ENCODE peak calls at places on chromosome 10, in eight cellular contexts. H, K, Z, Q, X, M, V and W are unnamed samples.
A peak's percentile ranks its signal among the peaks of the same experiment; 100 is the strongest.

GRCh38 chr10:93376372-93377296 is 105.5 kb downstream of the MYOF start:
- DNase-seq in Q (peak; percentile 89), V (peak; percentile 94), X (no peak), M (peak; percentile 84), H (peak; percentile 74), K (peak; percentile 95), Z (peak; percentile 47), W (peak; percentile 94)

GRCh38 chr10:44008270-44008916 is 359.7 kb upstream of the ZNF32 start:
- DNase-seq in V (peak; percentile 17), Z (no peak), M (no peak), K (no peak), X (no peak), Q (no peak), H (no peak), W (peak; percentile 55)

GRCh38 chr10:35422236-35422635 is 85.9 kb downstream of the CCNY start:
- DNase-seq in X (no peak), V (no peak), Q (no peak), M (no peak), H (no peak), Z (no peak), K (peak; percentile 28), W (no peak)

GRCh38 chr10:97196213-97197029 is 10.7 kb upstream of the SLIT1 start:
- DNase-seq in K (peak; percentile 47), H (peak; percentile 10), Q (peak; percentile 43), M (peak; percentile 6), X (no peak), V (peak; percentile 61), Z (peak; percentile 62), W (peak; percentile 46)

GRCh38 chr10:46311501-46311951 is 24.7 kb downstream of the ANTXRL start:
- DNase-seq in K (no peak), V (no peak), H (no peak), Q (no peak), Z (peak; percentile 4), M (no peak), X (no peak), W (no peak)

GRCh38 chr10:88952647-88953111 is at the start of gene ACTA2:
- DNase-seq in M (peak; percentile 38), H (peak; percentile 65), Q (peak; percentile 64), Z (peak; percentile 70), X (no peak), V (peak; percentile 36), K (peak; percentile 46), W (peak; percentile 72)

GRCh38 chr10:70668454-70668970 is 3.8 kb upstream of the ADAMTS14 start:
- DNase-seq in X (no peak), M (no peak), Q (peak; percentile 55), H (no peak), Z (no peak), K (peak; percentile 17), V (peak; percentile 43), W (no peak)

GRCh38 chr10:1195828-1196227 is 139.6 kb downstream of the WDR37 start:
- DNase-seq in Q (no peak), X (no peak), V (no peak), H (no peak), Z (no peak), M (no peak), K (no peak), W (no peak)

DNA sequence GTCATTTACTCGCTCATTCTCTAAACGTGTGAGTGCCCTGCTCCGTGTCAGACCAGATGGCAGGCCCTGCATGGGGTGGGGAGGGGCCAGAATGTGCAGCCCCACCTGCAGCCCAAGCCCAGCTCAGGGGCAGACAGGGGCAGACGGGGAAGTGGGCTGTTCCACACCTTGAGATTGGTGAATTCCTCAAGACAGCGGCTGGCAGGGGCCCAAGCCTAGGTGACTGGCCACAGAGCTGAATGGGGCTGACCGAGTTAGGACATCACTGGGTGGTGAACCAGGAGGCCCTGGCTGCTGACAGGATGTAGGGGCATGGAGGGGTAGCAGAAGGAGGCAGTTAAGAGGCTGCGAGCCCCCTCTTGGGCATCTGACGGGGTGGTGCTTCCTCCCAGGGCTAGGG is 79.1 kb downstream of the MGMT start:
- DNase-seq in Z (no peak), M (no peak), H (no peak), X (no peak), Q (no peak), K (no peak), V (no peak), W (no peak)
- H3K4me3 ChIP-seq in Z (no peak overlapping the region), M (no peak overlapping the region), H (no peak overlapping the region), X (no peak overlapping the region), Q (no peak overlapping the region), K (no peak overlapping the region), V (no peak overlapping the region), W (no peak overlapping the region)

DNA sequence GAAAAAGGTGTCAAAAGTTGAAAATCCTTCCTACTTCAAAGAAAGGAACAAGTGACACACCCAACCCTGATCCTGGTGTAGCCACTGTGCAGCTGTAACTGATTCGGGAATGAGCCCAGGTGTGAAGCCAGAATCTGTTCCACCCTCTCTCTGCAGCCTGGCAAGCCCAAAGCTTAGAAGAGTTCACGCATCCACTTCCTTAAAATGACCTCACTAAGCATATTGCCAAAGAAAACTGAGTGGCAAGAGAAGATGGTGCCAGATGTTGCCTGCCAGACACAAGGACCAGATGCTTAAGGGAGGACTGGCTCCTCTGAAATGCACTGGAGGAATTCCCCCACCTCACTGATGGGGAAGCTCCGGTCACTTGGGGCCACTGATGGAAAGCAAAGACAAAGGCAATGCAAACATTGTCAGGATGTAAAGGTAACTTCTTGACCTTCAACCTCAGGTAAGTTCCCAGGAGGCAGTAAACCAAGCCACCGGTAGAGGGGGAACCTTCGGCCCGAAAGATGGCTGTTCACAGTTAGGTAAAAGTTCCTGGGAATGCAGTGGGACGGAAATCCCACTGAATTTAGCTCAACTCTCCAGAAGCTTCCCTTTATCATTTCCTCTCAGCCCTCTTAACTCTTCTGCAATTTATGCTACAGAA is 554.9 kb downstream of the KCNMA1 start:
- DNase-seq in Q (no peak), H (no peak), M (no peak), K (peak; percentile 51), V (no peak), Z (no peak), X (no peak), W (no peak)
- TF ChIP-seq CTCF in Q (peak; percentile 11), H (peak; percentile 7), M (peak; percentile 31), K (peak; percentile 21), V (peak; percentile 23), Z (no peak), X (no peak), W (no peak)

GRCh38 chr10:60967260-60967659 is 23.3 kb upstream of the RHOBTB1 start:
- DNase-seq in Q (no peak), Z (no peak), K (no peak), V (no peak), H (no peak), X (no peak), M (no peak), W (no peak)

GRCh38 chr10:60968504-60968903 is 24.5 kb upstream of the RHOBTB1 start:
- DNase-seq in X (no peak), Q (no peak), H (no peak), V (no peak), M (no peak), K (no peak), Z (no peak), W (no peak)

GRCh38 chr10:60967854-60968484 is 24.0 kb upstream of the RHOBTB1 start:
- DNase-seq in H (no peak), V (no peak), X (no peak), M (no peak), Q (no peak), Z (no peak), K (no peak), W (no peak)

GRCh38 chr10:60974463-60975149 is 30.6 kb upstream of the RHOBTB1 start:
- DNase-seq in X (no peak), H (no peak), V (no peak), Z (no peak), Q (no peak), K (no peak), M (no peak), W (no peak)

DNA sequence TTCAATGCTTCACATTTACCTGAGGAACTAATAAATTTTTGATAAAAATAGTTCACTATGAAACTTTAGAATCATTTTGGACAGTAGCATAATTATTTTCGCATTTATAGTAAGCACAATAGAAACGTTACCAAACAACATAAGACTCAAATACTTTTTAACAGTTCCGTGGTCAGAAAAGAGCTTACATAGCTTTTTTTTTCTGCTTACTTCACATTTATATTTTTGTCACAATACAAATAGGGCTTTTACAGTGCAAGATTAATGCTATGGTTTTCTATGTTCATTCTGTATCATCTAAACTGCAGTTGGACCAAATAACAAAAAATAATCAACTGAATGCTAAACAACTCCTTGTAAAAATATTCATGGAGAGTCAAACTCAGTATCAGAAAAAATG is 26.5 kb upstream of the RHOBTB1 start:
- DNase-seq in V (no peak), K (no peak), H (no peak), Q (no peak), X (no peak), Z (no peak), M (no peak), W (no peak)
- H3K4me3 ChIP-seq in V (no peak overlapping the region), K (no peak overlapping the region), H (no peak overlapping the region), Q (no peak overlapping the region), X (no peak overlapping the region), Z (no peak overlapping the region), M (no peak overlapping the region), W (no peak overlapping the region)

GRCh38 chr10:133276435-133277201 is at the start of gene ADAM8:
- DNase-seq in H (no peak), X (no peak), V (no peak), Q (no peak), Z (no peak), K (no peak), M (no peak), W (no peak)

GRCh38 chr10:133276100-133276434 is 601 bp downstream of the ADAM8 start:
- DNase-seq in V (no peak), X (no peak), Q (no peak), K (no peak), H (no peak), M (no peak), Z (no peak), W (no peak)

GRCh38 chr10:133275683-133276092 is 980 bp downstream of the ADAM8 start:
- DNase-seq in K (no peak), H (no peak), Q (no peak), V (no peak), X (no peak), M (no peak), Z (no peak), W (no peak)

GRCh38 chr10:133273534-133274143 is 3.0 kb downstream of the ADAM8 start:
- DNase-seq in Z (no peak), X (no peak), Q (no peak), K (no peak), H (no peak), M (no peak), V (no peak), W (no peak)

DNA sequence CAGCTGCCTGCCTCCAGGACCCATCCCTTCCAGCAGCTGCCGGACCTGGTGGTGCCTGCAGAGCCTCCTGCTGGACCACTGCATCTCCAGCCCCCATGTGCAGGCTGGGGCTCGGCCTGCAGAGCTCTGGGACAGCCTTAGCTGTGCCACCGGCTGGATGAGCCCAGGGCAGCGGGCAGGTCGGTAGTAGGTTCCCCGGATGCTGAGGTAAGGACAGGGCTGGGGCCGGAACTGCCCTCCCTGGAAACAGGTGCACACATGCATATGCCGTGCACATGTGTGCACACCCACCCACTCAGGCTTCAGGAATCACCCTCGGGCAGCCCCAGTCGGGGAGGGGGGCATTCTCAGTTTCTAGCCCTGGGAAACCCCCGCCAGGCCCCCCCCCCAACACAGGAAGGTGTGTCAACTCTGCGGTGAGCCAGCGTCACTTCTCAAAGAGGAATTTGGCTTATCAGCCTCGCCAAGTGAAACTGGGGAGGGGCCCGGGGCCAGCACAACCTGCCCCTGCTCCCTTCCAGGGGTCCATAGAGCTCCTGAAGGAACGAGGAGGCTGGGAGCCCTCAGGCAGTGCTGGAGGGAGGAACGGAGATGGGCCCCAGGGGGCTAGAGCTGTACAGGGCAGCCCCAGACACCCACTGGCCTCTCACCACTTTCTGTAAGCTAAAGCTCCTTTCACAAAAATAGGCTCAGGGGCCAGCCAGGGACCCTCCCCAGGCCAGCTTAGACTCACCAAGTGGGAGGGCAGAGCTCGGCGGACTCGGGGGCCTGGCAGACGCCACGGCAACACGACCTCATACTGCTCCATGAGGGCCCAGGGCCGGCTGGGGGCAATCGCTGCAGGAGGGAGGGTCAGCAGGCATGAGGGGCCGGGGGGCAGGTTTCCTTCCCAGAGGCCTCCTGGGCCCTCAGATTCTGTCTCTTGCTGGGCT is 1.7 kb downstream of the ADAM8 start:
- DNase-seq in Z (no peak), Q (no peak), V (no peak), M (no peak), H (no peak), K (no peak), X (no peak), W (no peak)
- TF ChIP-seq CTCF in Z (no peak), Q (peak; percentile 24), V (no peak), M (no peak), H (no peak), K (no peak), X (no peak), W (peak; percentile 1)